ENCODE peak calls at places on chromosomes 4 and X, in ten cellular contexts. N, F, V, P, U, D, Y, M, L and K are unnamed samples.

GRCh38 chr4:41644288-41644914 is 104.1 kb downstream of the PHOX2B start:
- DNase-seq in U (peak), N (peak), L (no peak), D (no peak), Y (peak), P (no peak), F (peak), M (peak), V (peak), K (peak)

GRCh38 chr4:41318839-41319530 is 62.3 kb downstream of the UCHL1 start:
- DNase-seq in D (no peak), Y (no peak), U (no peak), P (no peak), N (no peak), M (no peak), V (no peak), F (no peak), L (no peak), K (no peak)

GRCh38 chr4:23455482-23455881 is 434.4 kb downstream of the PPARGC1A start:
- DNase-seq in L (no peak), N (no peak), V (no peak), P (no peak), U (no peak), D (no peak), F (no peak), M (no peak), Y (no peak), K (no peak)

GRCh38 chr4:8849266-8850073 is 22.2 kb downstream of the HMX1 start:
- DNase-seq in M (no peak), L (no peak), F (no peak), D (no peak), N (no peak), U (no peak), Y (no peak), P (peak), V (no peak), K (no peak)

GRCh38 chr4:36285784-36286480 is 4.5 kb downstream of the DTHD1 start:
- DNase-seq in U (peak), L (peak), D (peak), F (no peak), V (no peak), Y (no peak), N (no peak), P (no peak), M (no peak), K (no peak)

GRCh38 chr4:165915215-165915614 is 42.2 kb downstream of the TLL1 start:
- DNase-seq in L (no peak), M (no peak), V (no peak), U (no peak), D (no peak), P (no peak), Y (no peak), N (no peak), F (no peak), K (no peak)

GRCh38 chr4:65383589-65384305 is 286.5 kb downstream of the EPHA5 start:
- DNase-seq in Y (no peak), M (no peak), P (no peak), L (no peak), N (no peak), U (no peak), V (no peak), D (no peak), F (no peak), K (no peak)

GRCh38 chrX:41779058-41779564 is 55.1 kb downstream of the GPR82 start:
- DNase-seq in D (peak), F (no peak), V (no peak), M (no peak), U (no peak), Y (no peak), P (no peak), L (no peak), N (peak), K (no peak)

GRCh38 chr4:67934628-67935027 is 28.7 kb downstream of the TMPRSS11A start:
- DNase-seq in Y (no peak), V (no peak), L (no peak), P (no peak), D (no peak), M (no peak), N (no peak), F (no peak), U (no peak), K (no peak)

GRCh38 chrX:119757979-119758681 is at the start of gene SOWAHD:
- DNase-seq in L (no peak), P (peak), N (no peak), V (peak), U (no peak), F (no peak), D (no peak), M (no peak), Y (no peak), K (no peak)

GRCh38 chr4:102527695-102528094 is 26.5 kb downstream of the NFKB1 start:
- DNase-seq in M (no peak), P (no peak), F (no peak), N (no peak), L (no peak), Y (no peak), D (no peak), V (no peak), U (no peak), K (no peak)

GRCh38 chr4:110902500-110902899 is 279.6 kb upstream of the PITX2 start:
- DNase-seq in P (no peak), F (no peak), N (peak), D (no peak), M (no peak), V (no peak), L (no peak), U (no peak), Y (no peak), K (no peak)

GRCh38 chr4:183541081-183542045 is 36.5 kb downstream of the ING2 start:
- DNase-seq in Y (no peak), F (peak), L (no peak), D (no peak), U (no peak), M (no peak), V (no peak), P (no peak), N (peak), K (no peak)

GRCh38 chr4:155809835-155810234 is 51.0 kb downstream of the GUCY1B1 start:
- DNase-seq in U (no peak), P (no peak), V (no peak), D (peak), L (peak), Y (no peak), F (peak), N (peak), M (no peak), K (peak)

GRCh38 chr4:113026556-113026955 is 22.9 kb upstream of the ANK2 start:
- DNase-seq in Y (no peak), P (no peak), U (no peak), L (no peak), D (no peak), F (no peak), V (no peak), N (no peak), M (no peak), K (no peak)

GRCh38 chr4:3679851-3680311 is 86.3 kb upstream of the ADRA2C start:
- DNase-seq in P (peak), L (no peak), M (no peak), U (no peak), D (no peak), V (peak), Y (no peak), F (no peak), N (no peak), K (no peak)

GRCh38 chr4:93748943-93749342 is 79.6 kb upstream of the ATOH1 start:
- DNase-seq in P (no peak), V (no peak), F (no peak), Y (no peak), L (no peak), U (no peak), D (no peak), N (no peak), M (no peak), K (no peak)

GRCh38 chrX:104679175-104679574 is 113.2 kb downstream of the IL1RAPL2 start:
- DNase-seq in L (no peak), P (no peak), D (no peak), M (no peak), Y (no peak), F (no peak), N (no peak), U (no peak), V (no peak), K (no peak)

GRCh38 chrX:123962006-123962485 is 540 bp downstream of the STAG2 start:
- DNase-seq in M (no peak), V (no peak), Y (no peak), F (no peak), P (no peak), L (no peak), N (no peak), D (peak), U (no peak), K (no peak)

GRCh38 chrX:147533426-147533825 is 378.3 kb upstream of the FMR1 start:
- DNase-seq in D (no peak), F (no peak), Y (no peak), U (no peak), L (no peak), P (no peak), N (no peak), M (no peak), V (no peak), K (no peak)
- TF ChIP-seq POLR2A in D (no peak), F (no peak), Y (no peak), U (no peak), L (no peak), P (no peak), N (no peak), M (no peak), V (no peak), K (no peak)

GRCh38 chr4:153466637-153467153 is 535 bp downstream of the TMEM131L start:
- DNase-seq in M (no peak), Y (no peak), F (no peak), N (no peak), L (no peak), V (peak), D (no peak), P (no peak), U (no peak), K (peak)
- TF ChIP-seq POLR2A in M (no peak), Y (no peak), F (no peak), N (no peak), L (no peak), V (no peak), D (no peak), P (no peak), U (peak), K (no peak)

GRCh38 chr4:686371-687040 is 2.4 kb downstream of the SLC49A3 start:
- DNase-seq in P (no peak), Y (no peak), U (no peak), M (no peak), N (no peak), L (no peak), D (no peak), V (peak), F (no peak), K (no peak)

GRCh38 chr4:685681-686218 is 3.2 kb downstream of the SLC49A3 start:
- DNase-seq in N (no peak), M (no peak), Y (no peak), F (no peak), V (peak), D (no peak), P (peak), U (no peak), L (no peak), K (no peak)

GRCh38 chr4:688695-689497 is at the start of gene SLC49A3:
- DNase-seq in D (no peak), U (no peak), P (peak), V (peak), M (no peak), N (no peak), Y (no peak), L (no peak), F (no peak), K (no peak)

GRCh38 chr4:687975-688694 is 816 bp downstream of the SLC49A3 start:
- DNase-seq in U (no peak), Y (no peak), V (peak), P (peak), N (no peak), F (no peak), L (no peak), D (no peak), M (no peak), K (no peak)

DNA sequence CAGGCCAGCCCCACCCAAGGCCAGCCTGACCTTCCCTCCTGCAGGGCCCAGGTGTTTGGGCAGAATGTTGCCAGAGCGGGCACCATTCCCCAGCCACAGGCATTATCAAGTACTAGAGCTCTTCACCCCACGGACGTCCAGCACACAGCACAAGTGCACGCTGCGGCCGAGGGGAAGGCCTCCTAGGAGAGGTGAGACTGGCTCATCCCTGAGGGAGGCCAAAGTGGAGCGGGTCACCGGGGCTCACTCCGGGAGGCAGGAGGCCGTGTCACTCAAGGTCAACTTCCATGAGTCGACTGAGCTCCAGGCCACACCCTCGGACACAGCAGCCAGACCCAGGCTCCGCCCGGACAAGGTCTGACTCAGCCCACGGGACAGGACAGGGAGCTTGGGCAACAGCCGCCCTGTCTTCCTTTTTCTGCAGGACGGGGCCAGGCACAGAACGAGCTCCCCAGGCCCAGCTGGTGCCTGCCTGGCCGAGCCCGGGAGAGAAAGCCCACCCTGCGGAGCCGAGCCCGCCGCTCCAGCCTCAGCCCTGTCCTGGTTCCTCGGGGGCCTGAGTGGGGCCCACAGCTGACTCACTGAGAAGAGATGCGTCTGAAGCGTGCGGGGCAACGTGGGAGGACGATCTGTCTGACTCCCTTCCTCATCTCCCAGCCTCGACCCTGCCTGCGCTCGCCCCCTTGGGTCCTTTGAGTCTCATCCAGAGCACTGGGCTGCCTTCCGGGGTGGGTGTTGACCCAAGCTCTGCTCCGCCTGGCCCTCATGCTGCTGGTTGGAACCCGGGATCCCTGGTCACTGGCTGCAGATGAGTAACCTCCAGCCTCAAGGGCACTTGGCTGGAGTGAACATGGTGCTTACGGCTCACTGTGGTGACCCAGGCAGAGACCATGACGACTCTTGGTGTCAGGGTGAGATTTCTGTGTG is 1.6 kb downstream of the SLC49A3 start:
- DNase-seq in D (peak), P (peak), Y (peak), L (no peak), N (peak), M (peak), U (no peak), F (peak), V (peak), K (peak)
- TF ChIP-seq POLR2A in D (no peak), P (peak), Y (peak), L (no peak), N (no peak), M (no peak), U (no peak), F (no peak), V (no peak), K (no peak)

GRCh38 chrX:136780738-136781137 is at the start of gene ARHGEF6:
- DNase-seq in L (no peak), V (no peak), N (no peak), D (no peak), F (no peak), P (no peak), Y (no peak), U (no peak), M (no peak), K (peak)
- TF ChIP-seq POLR2A in L (no peak), V (no peak), N (no peak), D (no peak), F (no peak), P (no peak), Y (no peak), U (no peak), M (no peak), K (no peak)

DNA sequence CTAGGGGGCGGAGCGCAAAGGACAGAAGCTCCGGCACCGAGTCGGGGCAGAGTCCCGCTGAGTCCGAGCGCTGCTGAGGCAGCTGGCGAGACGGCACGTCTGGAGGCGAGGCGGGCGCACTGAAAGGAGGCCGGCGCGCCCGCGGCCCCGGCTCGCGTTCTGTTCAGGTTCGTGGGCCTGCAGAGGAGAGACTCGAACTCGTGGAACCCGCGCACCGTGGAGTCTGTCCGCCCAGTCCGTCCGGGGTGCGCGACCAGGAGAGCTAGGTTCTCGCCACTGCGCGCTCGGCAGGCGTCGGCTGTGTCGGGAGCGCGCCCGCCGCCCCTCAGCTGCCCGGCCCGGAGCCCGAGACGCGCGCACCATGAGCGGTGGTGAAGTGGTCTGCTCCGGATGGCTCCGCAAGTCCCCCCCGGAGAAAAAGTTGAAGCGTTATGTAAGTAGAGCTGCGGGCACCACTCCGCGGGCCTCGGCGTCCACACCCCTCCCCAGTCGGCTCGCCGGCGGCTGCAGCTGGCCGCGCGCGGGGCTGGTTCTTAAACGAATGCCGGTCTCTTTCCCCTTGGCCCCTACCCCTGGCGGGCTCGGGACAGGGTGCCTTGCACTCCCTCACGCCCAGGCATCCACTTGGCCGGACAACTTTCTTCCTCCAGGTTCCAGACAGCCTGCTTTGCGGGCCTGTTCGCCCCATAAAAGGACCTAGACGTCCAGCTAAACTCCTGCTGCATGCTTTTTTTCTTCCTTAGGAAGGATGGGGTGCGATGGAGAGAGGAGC is at the start of gene GAB1:
- DNase-seq in Y (no peak), L (peak), F (peak), D (no peak), N (peak), U (peak), M (peak), P (peak), V (peak), K (peak)
- TF ChIP-seq POLR2A in Y (peak), L (no peak), F (peak), D (no peak), N (no peak), U (no peak), M (no peak), P (no peak), V (peak), K (peak)

DNA sequence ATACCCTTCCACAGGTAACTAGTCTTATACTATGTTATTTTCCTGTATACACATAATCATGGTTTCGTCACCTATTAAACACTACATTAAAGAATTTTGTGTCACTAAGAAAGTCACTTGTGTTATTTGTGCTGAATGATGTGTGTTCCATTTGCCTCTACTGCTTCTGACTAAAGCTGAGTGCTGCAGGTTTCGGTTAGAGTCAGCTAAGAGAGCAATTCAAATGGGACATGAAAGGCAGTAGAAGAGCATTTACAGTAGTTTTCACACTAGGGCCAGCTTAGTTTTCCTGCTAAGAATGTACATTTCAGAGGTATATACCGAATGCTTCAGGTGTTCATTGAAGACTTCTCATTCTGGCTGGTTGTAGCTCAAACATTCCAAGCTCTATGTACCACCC is 164.6 kb downstream of the CXXC4 start:
- DNase-seq in D (no peak), V (no peak), N (no peak), L (no peak), U (no peak), F (no peak), P (no peak), Y (no peak), M (no peak), K (no peak)
- TF ChIP-seq POLR2A in D (no peak), V (no peak), N (no peak), L (no peak), U (no peak), F (no peak), P (no peak), Y (no peak), M (no peak), K (no peak)

GRCh38 chr4:73193155-73193554 is 65.4 kb downstream of the ANKRD17 start:
- DNase-seq in N (no peak), P (no peak), U (no peak), F (no peak), L (no peak), D (no peak), Y (no peak), V (no peak), M (no peak), K (no peak)

GRCh38 chr4:73185903-73186302 is 72.7 kb downstream of the ANKRD17 start:
- DNase-seq in N (no peak), P (no peak), M (no peak), U (no peak), F (no peak), V (no peak), D (no peak), Y (no peak), L (no peak), K (no peak)

GRCh38 chr4:73189274-73189810 is 69.3 kb downstream of the ANKRD17 start:
- DNase-seq in P (no peak), V (no peak), D (no peak), F (no peak), L (no peak), N (peak), Y (no peak), M (no peak), U (no peak), K (no peak)

GRCh38 chr4:73187325-73187724 is 71.3 kb downstream of the ANKRD17 start:
- DNase-seq in D (no peak), L (no peak), P (no peak), V (no peak), F (no peak), U (no peak), M (no peak), Y (no peak), N (peak), K (peak)
- TF ChIP-seq POLR2A in D (no peak), L (no peak), P (no peak), V (no peak), F (no peak), U (no peak), M (no peak), Y (no peak), N (no peak), K (no peak)

DNA sequence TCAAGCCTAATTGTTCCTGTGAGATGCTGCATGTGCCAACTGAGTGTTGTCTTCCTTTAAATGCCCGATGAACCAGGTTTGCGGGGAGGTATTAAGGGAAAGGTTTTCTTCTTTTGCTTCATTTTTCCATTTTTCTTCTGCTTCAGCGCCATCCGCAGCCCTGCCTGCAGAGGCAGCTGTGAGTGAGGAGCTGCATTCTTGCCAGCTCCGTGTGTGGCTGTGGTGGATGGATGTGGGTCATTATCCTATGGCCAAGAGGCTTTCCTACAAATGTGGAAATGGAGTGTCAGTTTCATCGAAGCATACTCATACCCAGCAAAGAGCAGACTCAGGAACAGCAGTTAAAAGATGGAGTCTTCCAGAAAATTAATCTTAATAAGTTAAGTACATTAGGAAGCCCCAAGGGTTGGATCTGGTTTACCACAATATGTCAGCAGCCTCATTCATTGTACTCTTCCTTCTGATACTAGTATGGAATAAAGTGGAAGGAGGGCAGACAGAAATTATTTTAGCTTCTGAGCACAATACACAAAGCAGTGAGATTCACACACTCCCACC is 37.6 kb downstream of the TNIP3 start:
- DNase-seq in V (no peak), F (no peak), P (no peak), N (no peak), D (no peak), L (no peak), Y (no peak), M (no peak), U (no peak), K (no peak)
- TF ChIP-seq POLR2A in V (no peak), F (no peak), P (no peak), N (no peak), D (no peak), L (no peak), Y (no peak), M (no peak), U (no peak), K (no peak)